ENCODE peak calls at places on chromosomes 3 and 15, in four cellular contexts. S, K, A and G are unnamed samples.

GRCh38 chr3:27253831-27254230 is 115.4 kb downstream of the NEK10 start:
- DNase-seq in S (no peak), K (peak), A (peak), G (peak)

GRCh38 chr3:141410861-141411771 is 42.8 kb downstream of the ZBTB38 start:
- DNase-seq in S (no peak), K (no peak), A (no peak), G (no peak)

GRCh38 chr15:45834622-45835021 is 199.8 kb downstream of the SQOR start:
- DNase-seq in S (no peak), K (no peak), A (no peak), G (no peak)

GRCh38 chr15:92968926-92969664 is 69.0 kb downstream of the CHD2 start:
- DNase-seq in S (no peak), K (no peak), A (no peak), G (no peak)

GRCh38 chr15:77027697-77028450 is 32.9 kb downstream of the PSTPIP1 start:
- DNase-seq in S (no peak), K (peak), A (no peak), G (peak)

GRCh38 chr3:44874308-44874707 is at the start of gene TGM4:
- DNase-seq in S (no peak), K (peak), A (no peak), G (no peak)

GRCh38 chr3:53776494-53777101 is 69.6 kb downstream of the CHDH start:
- DNase-seq in S (no peak), K (no peak), A (no peak), G (no peak)

GRCh38 chr3:186940965-186941364 is 10.6 kb downstream of the ST6GAL1 start:
- DNase-seq in S (no peak), K (peak), A (no peak), G (no peak)

GRCh38 chr3:58899953-58900298 is 149.9 kb downstream of the CFAP20DC start:
- DNase-seq in S (no peak), K (no peak), A (no peak), G (no peak)

GRCh38 chr3:43793648-43794372 is 103.1 kb downstream of the ABHD5 start:
- DNase-seq in S (no peak), K (no peak), A (no peak), G (no peak)

GRCh38 chr3:124158174-124158812 is 166.4 kb upstream of the ROPN1 start:
- DNase-seq in S (no peak), K (peak), A (peak), G (no peak)

GRCh38 chr3:79767194-79767952 is 425 bp downstream of the ROBO1 start:
- DNase-seq in S (no peak), K (peak), A (no peak), G (peak)

GRCh38 chr3:171200052-171201029 is 173.8 kb upstream of the SLC2A2 start:
- DNase-seq in S (no peak), K (no peak), A (no peak), G (no peak)

GRCh38 chr3:101091489-101091888 is 98.3 kb upstream of the ABI3BP start:
- DNase-seq in S (no peak), K (peak), A (no peak), G (no peak)

GRCh38 chr3:185929192-185930151 is 8.3 kb downstream of the TRA2B start:
- DNase-seq in S (no peak), K (peak), A (no peak), G (no peak)

GRCh38 chr15:80878242-80878866 is 99.2 kb downstream of the CEMIP start:
- DNase-seq in S (no peak), K (no peak), A (no peak), G (no peak)

GRCh38 chr15:44009056-44009455 is 182.3 kb downstream of the WDR76 start:
- DNase-seq in S (no peak), K (no peak), A (no peak), G (no peak)

GRCh38 chr3:125023833-125024560 is 31.8 kb downstream of the HEG1 start:
- DNase-seq in S (no peak), K (no peak), A (no peak), G (no peak)

GRCh38 chr3:132840201-132840700 is 118.0 kb upstream of the NPHP3 start:
- DNase-seq in S (no peak), K (no peak), A (no peak), G (no peak)

GRCh38 chr3:152524198-152525140 is 255.7 kb downstream of the MBNL1 start:
- DNase-seq in S (peak), K (peak), A (peak), G (peak)

GRCh38 chr15:101092186-101092866 is 159.5 kb downstream of the CHSY1 start:
- DNase-seq in S (no peak), K (no peak), A (no peak), G (no peak)

GRCh38 chr3:149435936-149436885 is 38.3 kb upstream of the TM4SF4 start:
- DNase-seq in S (no peak), K (no peak), A (no peak), G (no peak)

GRCh38 chr3:15933439-15934144 is 135.8 kb upstream of the ANKRD28 start:
- DNase-seq in S (no peak), K (no peak), A (no peak), G (no peak)